ENCODE peak calls at places on chromosomes 1 and 21, in six cellular contexts. One of them, this sample, is unnamed.

GRCh38 chr21:33449650-33450049 is 30.1 kb downstream of the TMEM50B start:
- DNase-seq in HepG2: no peak
- DNase-seq in GM12878: no peak
- DNase-seq in A549: no peak
- DNase-seq in K562: no peak
- DNase-seq in endothelial cell of umbilical vein: no peak
- DNase-seq in this sample: no peak

GRCh38 chr1:233714631-233715217 is 100.8 kb downstream of the KCNK1 start:
- DNase-seq in GM12878: no peak
- DNase-seq in endothelial cell of umbilical vein: no peak
- DNase-seq in A549: no peak
- DNase-seq in K562: no peak
- DNase-seq in HepG2: no peak
- DNase-seq in this sample: no peak

GRCh38 chr1:11280719-11281376 is 7.8 kb downstream of the UBIAD1 start:
- DNase-seq in HepG2: no peak
- DNase-seq in K562: peak; percentile 8
- DNase-seq in endothelial cell of umbilical vein: no peak
- DNase-seq in GM12878: peak; percentile 25
- DNase-seq in A549: no peak
- DNase-seq in this sample: no peak

GRCh38 chr1:47772281-47772680 is 224.9 kb downstream of the TRABD2B start:
- DNase-seq in HepG2: no peak
- DNase-seq in K562: no peak
- DNase-seq in endothelial cell of umbilical vein: no peak
- DNase-seq in GM12878: no peak
- DNase-seq in A549: no peak
- DNase-seq in this sample: no peak

GRCh38 chr1:153679337-153680119 is 1.0 kb downstream of the NPR1 start:
- DNase-seq in A549: peak; percentile 30
- DNase-seq in K562: no peak
- DNase-seq in GM12878: no peak
- DNase-seq in endothelial cell of umbilical vein: peak; percentile 56
- DNase-seq in HepG2: no peak
- DNase-seq in this sample: no peak

GRCh38 chr1:213264534-213264933 is 213.5 kb downstream of the RPS6KC1 start:
- DNase-seq in A549: no peak
- DNase-seq in endothelial cell of umbilical vein: peak; percentile 93
- DNase-seq in GM12878: no peak
- DNase-seq in K562: no peak
- DNase-seq in HepG2: no peak
- DNase-seq in this sample: no peak

GRCh38 chr1:214464303-214465287 is 86.8 kb downstream of the PTPN14 start:
- DNase-seq in GM12878: no peak
- DNase-seq in K562: peak; percentile 33
- DNase-seq in endothelial cell of umbilical vein: no peak
- DNase-seq in A549: no peak
- DNase-seq in HepG2: no peak
- DNase-seq in this sample: no peak

GRCh38 chr1:5730272-5731109 is 261.7 kb downstream of the NPHP4 start:
- DNase-seq in HepG2: no peak
- DNase-seq in endothelial cell of umbilical vein: no peak
- DNase-seq in K562: no peak
- DNase-seq in GM12878: no peak
- DNase-seq in A549: no peak
- DNase-seq in this sample: no peak

GRCh38 chr1:101128851-101129250 is 103.3 kb upstream of the DPH5 start:
- DNase-seq in HepG2: no peak
- DNase-seq in A549: no peak
- DNase-seq in GM12878: no peak
- DNase-seq in K562: no peak
- DNase-seq in endothelial cell of umbilical vein: no peak
- DNase-seq in this sample: no peak

GRCh38 chr1:226722240-226722900 is 16.7 kb downstream of the ITPKB start:
- DNase-seq in K562: no peak
- DNase-seq in GM12878: no peak
- DNase-seq in endothelial cell of umbilical vein: no peak
- DNase-seq in HepG2: no peak
- DNase-seq in A549: no peak
- DNase-seq in this sample: no peak

GRCh38 chr1:153030895-153031294 is at the start of gene SPRR1B:
- DNase-seq in endothelial cell of umbilical vein: no peak
- DNase-seq in K562: no peak
- DNase-seq in HepG2: no peak
- DNase-seq in A549: no peak
- DNase-seq in GM12878: no peak
- DNase-seq in this sample: no peak

GRCh38 chr1:8217011-8217711 is 100.8 kb upstream of the SLC45A1 start:
- DNase-seq in K562: no peak
- DNase-seq in A549: no peak
- DNase-seq in HepG2: no peak
- DNase-seq in endothelial cell of umbilical vein: peak; percentile 26
- DNase-seq in GM12878: no peak
- DNase-seq in this sample: no peak

GRCh38 chr1:181459067-181459466 is 24.2 kb upstream of the CACNA1E start:
- DNase-seq in endothelial cell of umbilical vein: no peak
- DNase-seq in K562: no peak
- DNase-seq in HepG2: no peak
- DNase-seq in A549: no peak
- DNase-seq in GM12878: no peak
- DNase-seq in this sample: no peak

GRCh38 chr1:68495968-68496679 is 758 bp downstream of the DEPDC1 start:
- DNase-seq in HepG2: peak; percentile 10
- DNase-seq in K562: no peak
- DNase-seq in endothelial cell of umbilical vein: peak; percentile 37
- DNase-seq in A549: peak; percentile 12
- DNase-seq in GM12878: no peak
- DNase-seq in this sample: peak; percentile 29

GRCh38 chr1:31368611-31369107 is 4.2 kb downstream of the FABP3 start:
- DNase-seq in K562: peak; percentile 44
- DNase-seq in GM12878: no peak
- DNase-seq in A549: no peak
- DNase-seq in endothelial cell of umbilical vein: no peak
- DNase-seq in HepG2: no peak
- DNase-seq in this sample: no peak

GRCh38 chr1:152926091-152926490 is 17.7 kb downstream of the IVL start:
- DNase-seq in A549: peak; percentile 48
- DNase-seq in endothelial cell of umbilical vein: no peak
- DNase-seq in HepG2: peak; percentile 18
- DNase-seq in GM12878: no peak
- DNase-seq in K562: no peak
- DNase-seq in this sample: peak; percentile 20

GRCh38 chr1:44144962-44145756 is 3.7 kb upstream of the KLF18 start:
- DNase-seq in endothelial cell of umbilical vein: no peak
- DNase-seq in GM12878: no peak
- DNase-seq in HepG2: no peak
- DNase-seq in K562: no peak
- DNase-seq in A549: peak; percentile 6
- DNase-seq in this sample: no peak

GRCh38 chr1:109996476-109996875 is 11.9 kb downstream of the AHCYL1 start:
- DNase-seq in GM12878: no peak
- DNase-seq in endothelial cell of umbilical vein: no peak
- DNase-seq in K562: no peak
- DNase-seq in HepG2: no peak
- DNase-seq in A549: no peak
- DNase-seq in this sample: no peak

GRCh38 chr1:45522324-45523104 is 830 bp upstream of the PRDX1 start:
- DNase-seq in GM12878: no peak
- DNase-seq in K562: no peak
- DNase-seq in endothelial cell of umbilical vein: no peak
- DNase-seq in HepG2: no peak
- DNase-seq in A549: peak; percentile 85
- DNase-seq in this sample: no peak

GRCh38 chr1:45266151-45266801 is 59.9 kb upstream of the ZSWIM5 start:
- DNase-seq in K562: peak; percentile 17
- DNase-seq in A549: peak; percentile 73
- DNase-seq in endothelial cell of umbilical vein: peak; percentile 97
- DNase-seq in HepG2: peak; percentile 89
- DNase-seq in GM12878: no peak
- DNase-seq in this sample: peak; percentile 16

GRCh38 chr1:31218705-31219104 is 21.0 kb downstream of the NKAIN1 start:
- DNase-seq in GM12878: no peak
- DNase-seq in HepG2: no peak
- DNase-seq in endothelial cell of umbilical vein: no peak
- DNase-seq in A549: no peak
- DNase-seq in K562: no peak
- DNase-seq in this sample: no peak

GRCh38 chr1:17502326-17502778 is 37.1 kb upstream of the ARHGEF10L start:
- DNase-seq in HepG2: peak; percentile 56
- DNase-seq in endothelial cell of umbilical vein: peak; percentile 50
- DNase-seq in K562: peak; percentile 88
- DNase-seq in A549: peak; percentile 68
- DNase-seq in GM12878: peak; percentile 4
- DNase-seq in this sample: peak; percentile 74

GRCh38 chr1:62625415-62625814 is 28.1 kb downstream of the ANGPTL3 start:
- DNase-seq in A549: no peak
- DNase-seq in GM12878: peak; percentile 40
- DNase-seq in K562: no peak
- DNase-seq in HepG2: no peak
- DNase-seq in endothelial cell of umbilical vein: no peak
- DNase-seq in this sample: peak; percentile 6

GRCh38 chr1:151342562-151342961 is 4.5 kb downstream of the RFX5 start:
- DNase-seq in HepG2: no peak
- DNase-seq in endothelial cell of umbilical vein: no peak
- DNase-seq in A549: no peak
- DNase-seq in K562: no peak
- DNase-seq in GM12878: no peak
- DNase-seq in this sample: no peak

DNA sequence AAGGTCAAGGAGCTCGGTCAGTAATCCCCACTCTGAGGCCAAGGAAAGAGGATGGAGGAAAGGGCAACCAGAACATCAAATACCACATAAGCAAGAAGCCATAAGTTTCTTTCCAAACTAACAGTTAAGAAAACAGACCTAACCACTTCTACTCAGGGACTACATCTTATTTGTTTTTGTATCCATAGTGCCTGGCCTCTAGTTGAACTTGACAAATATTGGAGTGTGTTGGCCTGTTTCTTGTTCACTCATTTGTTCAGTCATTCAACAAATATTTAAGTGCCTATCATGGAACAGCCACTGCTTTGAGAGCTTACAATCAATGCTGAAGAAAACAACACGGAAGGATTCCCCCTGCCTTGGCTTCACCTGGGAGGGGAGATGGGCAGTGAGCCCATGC is 69.7 kb downstream of the ST6GALNAC3 start:
- DNase-seq in endothelial cell of umbilical vein: no peak
- DNase-seq in GM12878: no peak
- DNase-seq in A549: no peak
- DNase-seq in K562: no peak
- DNase-seq in HepG2: no peak
- DNase-seq in this sample: no peak
- TF ChIP-seq MYC in endothelial cell of umbilical vein: no peak
- TF ChIP-seq MYC in GM12878: no peak
- TF ChIP-seq MYC in A549: no peak
- TF ChIP-seq MYC in K562: no peak
- TF ChIP-seq MYC in HepG2: no peak
- TF ChIP-seq MYC in this sample: no peak

GRCh38 chr1:155273134-155273982 is at the start of gene CLK2:
- DNase-seq in A549: peak; percentile 96
- DNase-seq in endothelial cell of umbilical vein: peak; percentile 96
- DNase-seq in K562: peak; percentile 93
- DNase-seq in GM12878: peak; percentile 83
- DNase-seq in HepG2: peak; percentile 93
- DNase-seq in this sample: peak; percentile 99

GRCh38 chr1:155282488-155283086 is 5.3 kb downstream of the HCN3 start:
- DNase-seq in A549: no peak
- DNase-seq in GM12878: no peak
- DNase-seq in endothelial cell of umbilical vein: no peak
- DNase-seq in HepG2: no peak
- DNase-seq in K562: peak; percentile 90
- DNase-seq in this sample: no peak

GRCh38 chr1:155278689-155279160 is 1.5 kb downstream of the HCN3 start:
- DNase-seq in K562: no peak
- DNase-seq in endothelial cell of umbilical vein: no peak
- DNase-seq in HepG2: no peak
- DNase-seq in GM12878: no peak
- DNase-seq in A549: no peak
- DNase-seq in this sample: no peak

GRCh38 chr1:155277070-155277895 is at the start of gene HCN3:
- DNase-seq in A549: peak; percentile 97
- DNase-seq in K562: peak; percentile 97
- DNase-seq in GM12878: peak; percentile 79
- DNase-seq in HepG2: peak; percentile 93
- DNase-seq in endothelial cell of umbilical vein: peak; percentile 97
- DNase-seq in this sample: peak; percentile 94

GRCh38 chr1:155277896-155278688 is 829 bp downstream of the HCN3 start:
- DNase-seq in HepG2: peak; percentile 51
- DNase-seq in A549: peak; percentile 69
- DNase-seq in GM12878: no peak
- DNase-seq in K562: peak; percentile 87
- DNase-seq in endothelial cell of umbilical vein: peak; percentile 33
- DNase-seq in this sample: peak; percentile 59
- TF ChIP-seq MYC in HepG2: no peak
- TF ChIP-seq MYC in A549: no peak
- TF ChIP-seq MYC in GM12878: no peak
- TF ChIP-seq MYC in K562: no peak
- TF ChIP-seq MYC in endothelial cell of umbilical vein: no peak
- TF ChIP-seq MYC in this sample: no peak

DNA sequence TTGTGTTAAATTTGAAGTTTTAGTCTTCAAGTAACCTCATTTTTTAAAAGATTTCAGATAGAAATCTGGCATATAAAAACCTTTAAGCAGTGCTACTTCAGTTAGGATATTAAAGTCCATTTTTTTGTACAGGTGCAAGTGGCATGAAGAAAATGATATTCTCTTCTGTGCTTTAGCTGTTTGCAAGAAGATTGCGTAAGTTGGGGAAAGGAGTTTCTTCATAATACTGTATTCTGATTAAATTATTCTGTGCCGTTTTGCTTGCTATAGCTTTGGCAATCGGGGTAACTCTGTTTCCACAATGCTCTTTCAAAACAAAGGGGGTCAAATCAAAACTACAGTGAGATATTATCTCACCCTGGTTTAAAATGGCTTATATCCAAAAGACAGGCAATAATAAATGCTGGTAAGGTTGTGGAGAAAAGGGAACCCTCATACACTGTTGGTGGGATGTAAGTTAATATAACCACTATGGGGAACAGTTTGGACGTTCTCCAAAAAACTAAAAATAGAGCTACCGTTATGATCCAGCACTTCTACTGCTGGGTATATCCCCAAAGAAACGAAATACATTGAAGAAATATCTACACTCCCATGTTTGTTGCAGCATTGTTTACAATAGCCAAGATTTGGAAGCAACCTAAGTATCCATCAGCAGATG is 27.1 kb downstream of the MAEL start:
- DNase-seq in A549: no peak
- DNase-seq in GM12878: no peak
- DNase-seq in endothelial cell of umbilical vein: no peak
- DNase-seq in K562: no peak
- DNase-seq in HepG2: no peak
- DNase-seq in this sample: peak; percentile 55
- TF ChIP-seq MYC in A549: no peak
- TF ChIP-seq MYC in GM12878: no peak
- TF ChIP-seq MYC in endothelial cell of umbilical vein: no peak
- TF ChIP-seq MYC in K562: no peak
- TF ChIP-seq MYC in HepG2: no peak
- TF ChIP-seq MYC in this sample: no peak

DNA sequence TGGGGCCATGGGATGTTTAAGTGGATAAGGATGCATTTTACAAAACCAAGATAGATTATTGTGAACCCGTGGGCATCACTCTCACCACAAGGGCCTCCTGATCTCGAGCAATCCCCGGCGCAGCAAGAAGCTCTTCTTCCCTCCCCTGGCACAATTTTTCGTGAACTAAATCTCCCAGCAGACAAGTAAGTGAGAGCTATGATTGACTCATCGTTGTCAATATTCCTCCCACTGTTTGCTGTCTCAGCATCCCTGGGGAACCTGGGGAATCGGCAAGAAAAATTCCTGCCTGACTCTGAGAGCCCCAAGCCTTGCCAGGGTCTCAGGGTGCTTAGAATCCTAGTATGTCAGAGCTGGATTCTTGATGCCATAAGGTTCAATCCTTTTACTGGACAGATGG is 209.0 kb downstream of the PTPRU start:
- DNase-seq in HepG2: no peak
- DNase-seq in endothelial cell of umbilical vein: no peak
- DNase-seq in A549: no peak
- DNase-seq in K562: no peak
- DNase-seq in GM12878: no peak
- DNase-seq in this sample: no peak
- TF ChIP-seq MYC in HepG2: no peak
- TF ChIP-seq MYC in endothelial cell of umbilical vein: no peak
- TF ChIP-seq MYC in A549: no peak
- TF ChIP-seq MYC in K562: no peak
- TF ChIP-seq MYC in GM12878: no peak
- TF ChIP-seq MYC in this sample: no peak